ENCODE peak calls at places on chromosomes 13 and 19, in seven cellular contexts. L is Right ventricle myocardium inferior, A is T-cell, W is K562, F is left cardiac atrium, D is upper lobe of right lung, M is HCT116. Z is an unnamed sample.

GRCh38 chr19:54644056-54644455 is 13.8 kb downstream of the LILRB1 start:
- ATAC-seq in L (peak; percentile 65), M (no peak), A (no peak), W (no peak), F (peak; percentile 47), D (peak; percentile 93), Z (peak; percentile 69)

GRCh38 chr19:38319421-38320258 is at the start of gene KCNK6:
- ATAC-seq in F (peak; percentile 5), L (no peak), W (no peak), A (no peak), M (peak; percentile 30), D (peak; percentile 16), Z (no peak)

GRCh38 chr13:43293986-43294880 is 270.8 kb downstream of the DNAJC15 start:
- ATAC-seq in W (no peak), L (no peak), A (no peak), F (no peak), D (no peak), M (no peak), Z (no peak)

GRCh38 chr13:38669234-38669964 is 17.5 kb upstream of the FREM2 start:
- ATAC-seq in M (no peak), A (no peak), L (no peak), F (no peak), W (no peak), D (no peak), Z (no peak)

GRCh38 chr19:5799247-5800241 is 5.3 kb upstream of the NRTN start:
- ATAC-seq in F (peak; percentile 58), A (no peak), W (peak; percentile 57), D (no peak), M (no peak), L (peak; percentile 33), Z (no peak)

GRCh38 chr19:10061717-10062310 is 24.3 kb upstream of the SHFL start:
- ATAC-seq in A (no peak), D (no peak), W (peak; percentile 80), M (no peak), F (no peak), L (no peak), Z (no peak)

GRCh38 chr19:16088985-16089846 is 12.9 kb downstream of the TPM4 start:
- ATAC-seq in M (no peak), A (no peak), W (no peak), D (no peak), L (no peak), F (no peak), Z (no peak)

GRCh38 chr19:47514151-47514868 is 553 bp downstream of the NAPA start:
- ATAC-seq in L (no peak), M (peak; percentile 1), F (no peak), D (no peak), A (no peak), W (peak; percentile 6), Z (no peak)

GRCh38 chr19:5316138-5316537 is 24.5 kb downstream of the PTPRS start:
- ATAC-seq in M (no peak), D (no peak), F (no peak), W (no peak), L (no peak), A (no peak), Z (no peak)

GRCh38 chr19:55537741-55538111 is 793 bp upstream of the SBK2 start:
- ATAC-seq in W (no peak), L (no peak), M (no peak), F (no peak), D (no peak), A (no peak), Z (no peak)

GRCh38 chr13:28579334-28579733 is 79.6 kb upstream of the POMP start:
- ATAC-seq in L (no peak), A (no peak), M (no peak), W (no peak), D (peak; percentile 74), F (no peak), Z (no peak)

GRCh38 chr13:47135800-47136658 is 239.2 kb upstream of the HTR2A start:
- ATAC-seq in L (no peak), A (no peak), W (no peak), D (no peak), F (no peak), M (no peak), Z (no peak)

GRCh38 chr13:43285891-43286602 is 262.7 kb downstream of the DNAJC15 start:
- ATAC-seq in W (no peak), F (peak; percentile 34), D (no peak), A (no peak), L (peak; percentile 65), M (no peak), Z (no peak)

GRCh38 chr13:109331898-109332297 is 454.5 kb downstream of the IRS2 start:
- ATAC-seq in W (no peak), L (no peak), F (peak; percentile 27), A (no peak), D (no peak), M (no peak), Z (no peak)

GRCh38 chr13:22262328-22262920 is 591.6 kb downstream of the FGF9 start:
- ATAC-seq in M (no peak), W (no peak), D (no peak), A (no peak), F (no peak), L (no peak), Z (no peak)

GRCh38 chr13:114004416-114005205 is 30.7 kb upstream of the C13orf46 start:
- ATAC-seq in W (peak; percentile 98), F (peak; percentile 39), M (no peak), A (no peak), D (peak; percentile 4), L (peak; percentile 58), Z (peak; percentile 59)

GRCh38 chr13:35744144-35744543 is 267.7 kb upstream of the MAB21L1 start:
- ATAC-seq in M (no peak), L (no peak), D (no peak), A (no peak), F (no peak), W (no peak), Z (no peak)

GRCh38 chr13:107883561-107884175 is 331.7 kb downstream of the LIG4 start:
- ATAC-seq in W (peak; percentile 89), M (no peak), L (no peak), F (no peak), A (no peak), D (no peak), Z (no peak)

GRCh38 chr13:20669162-20669561 is 34.3 kb upstream of the IL17D start:
- ATAC-seq in W (no peak), D (no peak), A (peak; percentile 43), M (no peak), F (no peak), L (no peak), Z (no peak)

GRCh38 chr13:55627221-55627620 is 1513.5 kb upstream of the PRR20A start:
- ATAC-seq in D (no peak), L (no peak), A (no peak), F (no peak), M (no peak), W (no peak), Z (no peak)

GRCh38 chr13:44271031-44271433 is 102.6 kb upstream of the SERP2 start:
- ATAC-seq in D (peak; percentile 51), M (no peak), A (no peak), W (peak; percentile 58), L (no peak), F (no peak), Z (peak; percentile 80)

GRCh38 chr19:39953915-39954314 is 17.1 kb upstream of the PSMC4 start:
- ATAC-seq in M (no peak), W (no peak), A (peak; percentile 40), L (no peak), D (no peak), F (no peak), Z (no peak)

GRCh38 chr13:27211771-27212364 is 39.5 kb upstream of the RPL21 start:
- ATAC-seq in A (no peak), W (no peak), L (no peak), M (peak; percentile 91), D (no peak), F (no peak), Z (no peak)

GRCh38 chr19:20664917-20665781 is 3.8 kb upstream of the ZNF626 start:
- ATAC-seq in F (peak; percentile 38), W (peak; percentile 14), M (no peak), L (peak; percentile 42), D (no peak), A (no peak), Z (no peak)

GRCh38 chr13:77298403-77298802 is 28.5 kb downstream of the MYCBP2 start:
- ATAC-seq in L (no peak), W (no peak), A (no peak), D (peak; percentile 43), M (no peak), F (no peak), Z (no peak)

GRCh38 chr19:7968796-7969559 is 25.5 kb upstream of the TIMM44 start:
- ATAC-seq in L (no peak), A (no peak), F (no peak), D (no peak), M (no peak), W (no peak), Z (no peak)

GRCh38 chr19:1315470-1316166 is 29.9 kb downstream of the EFNA2 start:
- ATAC-seq in A (peak; percentile 62), L (peak; percentile 86), M (peak; percentile 85), W (peak; percentile 92), D (peak; percentile 83), F (peak; percentile 87), Z (peak; percentile 83)

GRCh38 chr13:40345149-40345514 is 321.3 kb downstream of the FOXO1 start:
- ATAC-seq in A (no peak), F (no peak), M (no peak), L (no peak), D (no peak), W (no peak), Z (no peak)

GRCh38 chr19:14614099-14614412 is 31.2 kb downstream of the CLEC17A start:
- ATAC-seq in A (peak; percentile 38), F (no peak), M (no peak), W (no peak), D (peak; percentile 83), L (no peak), Z (no peak)

GRCh38 chr13:31012285-31013024 is 80.0 kb downstream of the TEX26 start:
- ATAC-seq in W (no peak), A (no peak), D (peak; percentile 47), M (peak; percentile 66), F (no peak), L (no peak), Z (no peak)

GRCh38 chr19:3171894-3172679 is 6.5 kb upstream of the S1PR4 start:
- ATAC-seq in D (peak; percentile 41), W (no peak), M (peak; percentile 26), L (no peak), A (no peak), F (no peak), Z (no peak)